ENCODE peak calls at places on chromosomes 11 and 22, in six cellular contexts. M, P, G, Z, T and L are unnamed samples. For H3K4me1, the result is how much of the 10 kb centered on the place peaks cover.

GRCh38 chr22:38353142-38353629 is 36.0 kb upstream of the CSNK1E start:
- DNase-seq in Z (peak), M (peak), T (peak), G (peak), P (peak), L (peak)

GRCh38 chr11:10694481-10695239 is 1.1 kb upstream of the IRAG1 start:
- DNase-seq in G (no peak), Z (no peak), P (no peak), M (no peak), T (peak), L (no peak)

GRCh38 chr22:34070051-34070450 is 149.8 kb upstream of the LARGE1 start:
- DNase-seq in Z (no peak), G (no peak), T (no peak), M (no peak), P (no peak), L (no peak)

GRCh38 chr11:33897761-33898403 is 6.0 kb upstream of the LMO2 start:
- DNase-seq in G (no peak), P (no peak), M (no peak), Z (no peak), T (no peak), L (no peak)

GRCh38 chr11:111957663-111958415 is 20.7 kb downstream of the DIXDC1 start:
- DNase-seq in M (no peak), G (no peak), P (no peak), T (no peak), Z (no peak), L (no peak)

GRCh38 chr11:69075421-69076128 is 26.8 kb downstream of the TPCN2 start:
- DNase-seq in M (peak), T (peak), G (no peak), P (no peak), Z (peak), L (peak)

GRCh38 chr11:94028436-94028835 is 7.3 kb downstream of the HEPHL1 start:
- DNase-seq in G (no peak), M (no peak), P (no peak), Z (no peak), T (peak), L (no peak)

GRCh38 chr11:34075178-34075820 is 23.8 kb downstream of the CAPRIN1 start:
- DNase-seq in T (peak), Z (no peak), G (no peak), P (no peak), M (no peak), L (no peak)

GRCh38 chr22:27654536-27655445 is 146.8 kb downstream of the MN1 start:
- DNase-seq in T (peak), G (no peak), M (peak), P (no peak), Z (peak), L (no peak)

GRCh38 chr22:44702479-44703219 is 645 bp downstream of the PRR5 start:
- DNase-seq in P (no peak), G (peak), T (peak), Z (no peak), M (peak), L (no peak)
- H3K4me1 ChIP-seq in P (under half), G (under half), T (under half), Z (under half), M (under half), L (under half)

DNA sequence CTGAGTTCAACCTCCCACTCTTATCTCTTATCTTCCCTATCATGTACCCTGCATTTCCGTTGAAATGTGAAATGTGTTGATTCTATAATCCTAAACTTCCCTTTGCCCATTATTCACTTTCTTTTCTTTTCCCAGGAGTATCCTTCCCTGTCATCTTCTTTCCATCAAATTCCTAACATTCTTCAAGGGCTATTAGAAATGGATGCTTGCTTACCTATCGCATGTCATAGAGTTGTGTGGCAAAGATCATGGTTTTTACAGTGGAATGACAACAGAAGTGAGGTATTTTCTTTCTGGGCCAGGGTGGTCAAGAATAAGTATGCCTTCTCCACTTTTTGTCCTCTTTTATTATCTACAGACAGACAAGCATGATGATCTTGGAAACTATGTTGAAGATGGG is 124.4 kb upstream of the SLC5A12 start:
- DNase-seq in Z (no peak), M (no peak), P (no peak), T (no peak), G (no peak), L (no peak)
- H3K27ac ChIP-seq in Z (no peak), M (no peak), P (no peak), T (no peak), G (no peak), L (no peak)

GRCh38 chr11:75346296-75346695 is 5.2 kb downstream of the ARRB1 start:
- DNase-seq in T (no peak), Z (no peak), G (no peak), P (no peak), M (no peak), L (no peak)
- H3K4me1 ChIP-seq in T (half or more), Z (half or more), G (under half), P (half or more), M (half or more), L (under half)

GRCh38 chr11:100949443-100949842 is 180.2 kb downstream of the PGR start:
- DNase-seq in Z (no peak), P (no peak), G (no peak), T (no peak), M (no peak), L (no peak)

GRCh38 chr11:100948936-100949335 is 180.7 kb downstream of the PGR start:
- DNase-seq in T (no peak), P (no peak), M (no peak), Z (no peak), G (no peak), L (no peak)
- H3K27ac ChIP-seq in T (no peak), P (no peak), M (no peak), Z (no peak), G (no peak), L (no peak)